ENCODE peak calls at places on chromosomes 2 and 18, in six cellular contexts. One of them, this sample, is unnamed.

GRCh38 chr2:210955591-210955990 is 399.2 kb downstream of the CPS1 start:
- DNase-seq in pancreas: no peak
- DNase-seq in CD4-positive, CD25-positive, alpha-beta regulatory T cell: no peak
- DNase-seq in thyroid gland: no peak
- DNase-seq in cardiac muscle cell: no peak
- DNase-seq in CD4-positive, alpha-beta memory T cell: no peak
- DNase-seq in this sample: no peak

GRCh38 chr2:73970850-73971471 is 13.7 kb upstream of the TET3 start:
- DNase-seq in pancreas: peak; percentile 85
- DNase-seq in CD4-positive, CD25-positive, alpha-beta regulatory T cell: peak; percentile 66
- DNase-seq in thyroid gland: peak; percentile 86
- DNase-seq in cardiac muscle cell: peak; percentile 65
- DNase-seq in CD4-positive, alpha-beta memory T cell: peak; percentile 73
- DNase-seq in this sample: no peak

GRCh38 chr2:134884435-134884834 is 34.2 kb upstream of the CCNT2 start:
- DNase-seq in pancreas: no peak
- DNase-seq in CD4-positive, CD25-positive, alpha-beta regulatory T cell: no peak
- DNase-seq in thyroid gland: no peak
- DNase-seq in cardiac muscle cell: no peak
- DNase-seq in CD4-positive, alpha-beta memory T cell: no peak
- DNase-seq in this sample: no peak

GRCh38 chr2:62340981-62341624 is 145.2 kb downstream of the B3GNT2 start:
- DNase-seq in pancreas: no peak
- DNase-seq in CD4-positive, CD25-positive, alpha-beta regulatory T cell: no peak
- DNase-seq in thyroid gland: peak; percentile 73
- DNase-seq in cardiac muscle cell: peak; percentile 73
- DNase-seq in CD4-positive, alpha-beta memory T cell: no peak
- DNase-seq in this sample: no peak

GRCh38 chr2:240383871-240384700 is 51.4 kb upstream of the GPC1 start:
- DNase-seq in pancreas: peak; percentile 46
- DNase-seq in CD4-positive, CD25-positive, alpha-beta regulatory T cell: no peak
- DNase-seq in thyroid gland: no peak
- DNase-seq in cardiac muscle cell: no peak
- DNase-seq in CD4-positive, alpha-beta memory T cell: no peak
- DNase-seq in this sample: no peak

GRCh38 chr2:1641498-1641897 is 102.8 kb downstream of the PXDN start:
- DNase-seq in pancreas: no peak
- DNase-seq in CD4-positive, CD25-positive, alpha-beta regulatory T cell: no peak
- DNase-seq in thyroid gland: peak; percentile 58
- DNase-seq in cardiac muscle cell: peak; percentile 76
- DNase-seq in CD4-positive, alpha-beta memory T cell: no peak
- DNase-seq in this sample: no peak

GRCh38 chr2:240624011-240624949 is 1.0 kb upstream of the GPR35 start:
- DNase-seq in pancreas: peak; percentile 46
- DNase-seq in CD4-positive, CD25-positive, alpha-beta regulatory T cell: no peak
- DNase-seq in thyroid gland: peak; percentile 0
- DNase-seq in cardiac muscle cell: no peak
- DNase-seq in CD4-positive, alpha-beta memory T cell: no peak
- DNase-seq in this sample: no peak

GRCh38 chr2:24459224-24459799 is 31.7 kb upstream of the NCOA1 start:
- DNase-seq in pancreas: no peak
- DNase-seq in CD4-positive, CD25-positive, alpha-beta regulatory T cell: no peak
- DNase-seq in thyroid gland: no peak
- DNase-seq in cardiac muscle cell: no peak
- DNase-seq in CD4-positive, alpha-beta memory T cell: no peak
- DNase-seq in this sample: no peak

GRCh38 chr2:236001854-236002253 is 166.3 kb downstream of the GBX2 start:
- DNase-seq in pancreas: no peak
- DNase-seq in CD4-positive, CD25-positive, alpha-beta regulatory T cell: no peak
- DNase-seq in thyroid gland: no peak
- DNase-seq in cardiac muscle cell: no peak
- DNase-seq in CD4-positive, alpha-beta memory T cell: no peak
- DNase-seq in this sample: no peak

GRCh38 chr2:35585972-35586371 is 769.6 kb upstream of the CRIM1 start:
- DNase-seq in pancreas: no peak
- DNase-seq in CD4-positive, CD25-positive, alpha-beta regulatory T cell: no peak
- DNase-seq in thyroid gland: no peak
- DNase-seq in cardiac muscle cell: no peak
- DNase-seq in CD4-positive, alpha-beta memory T cell: no peak
- DNase-seq in this sample: no peak

GRCh38 chr18:61643884-61644647 is 248.7 kb downstream of the RNF152 start:
- DNase-seq in pancreas: no peak
- DNase-seq in CD4-positive, CD25-positive, alpha-beta regulatory T cell: no peak
- DNase-seq in thyroid gland: no peak
- DNase-seq in cardiac muscle cell: no peak
- DNase-seq in CD4-positive, alpha-beta memory T cell: no peak
- DNase-seq in this sample: no peak

GRCh38 chr18:68735498-68736343 is 20.8 kb upstream of the TMX3 start:
- DNase-seq in pancreas: no peak
- DNase-seq in CD4-positive, CD25-positive, alpha-beta regulatory T cell: peak; percentile 17
- DNase-seq in thyroid gland: no peak
- DNase-seq in cardiac muscle cell: peak; percentile 40
- DNase-seq in CD4-positive, alpha-beta memory T cell: no peak
- DNase-seq in this sample: no peak

GRCh38 chr2:27796991-27797752 is 25.7 kb downstream of the MRPL33 start:
- DNase-seq in pancreas: no peak
- DNase-seq in CD4-positive, CD25-positive, alpha-beta regulatory T cell: no peak
- DNase-seq in thyroid gland: no peak
- DNase-seq in cardiac muscle cell: no peak
- DNase-seq in CD4-positive, alpha-beta memory T cell: no peak
- DNase-seq in this sample: no peak

GRCh38 chr2:108392029-108392428 is 14.3 kb downstream of the SULT1C4 start:
- DNase-seq in pancreas: no peak
- DNase-seq in CD4-positive, CD25-positive, alpha-beta regulatory T cell: no peak
- DNase-seq in thyroid gland: no peak
- DNase-seq in cardiac muscle cell: no peak
- DNase-seq in CD4-positive, alpha-beta memory T cell: no peak
- DNase-seq in this sample: no peak

GRCh38 chr2:144679942-144680341 is 160.0 kb upstream of the ZEB2 start:
- DNase-seq in pancreas: no peak
- DNase-seq in CD4-positive, CD25-positive, alpha-beta regulatory T cell: no peak
- DNase-seq in thyroid gland: no peak
- DNase-seq in cardiac muscle cell: no peak
- DNase-seq in CD4-positive, alpha-beta memory T cell: no peak
- DNase-seq in this sample: no peak

GRCh38 chr2:11281221-11281620 is 63.2 kb downstream of the ROCK2 start:
- DNase-seq in pancreas: no peak
- DNase-seq in CD4-positive, CD25-positive, alpha-beta regulatory T cell: no peak
- DNase-seq in thyroid gland: no peak
- DNase-seq in cardiac muscle cell: no peak
- DNase-seq in CD4-positive, alpha-beta memory T cell: no peak
- DNase-seq in this sample: no peak

GRCh38 chr18:79590191-79591039 is 89.2 kb upstream of the CTDP1 start:
- DNase-seq in pancreas: peak; percentile 40
- DNase-seq in CD4-positive, CD25-positive, alpha-beta regulatory T cell: no peak
- DNase-seq in thyroid gland: no peak
- DNase-seq in cardiac muscle cell: no peak
- DNase-seq in CD4-positive, alpha-beta memory T cell: no peak
- DNase-seq in this sample: no peak

GRCh38 chr2:23803965-23804542 is 122.9 kb downstream of the ATAD2B start:
- DNase-seq in pancreas: no peak
- DNase-seq in CD4-positive, CD25-positive, alpha-beta regulatory T cell: no peak
- DNase-seq in thyroid gland: peak; percentile 62
- DNase-seq in cardiac muscle cell: peak; percentile 35
- DNase-seq in CD4-positive, alpha-beta memory T cell: no peak
- DNase-seq in this sample: no peak

GRCh38 chr2:75518638-75519465 is 41.9 kb downstream of the EVA1A start:
- DNase-seq in pancreas: no peak
- DNase-seq in CD4-positive, CD25-positive, alpha-beta regulatory T cell: no peak
- DNase-seq in thyroid gland: no peak
- DNase-seq in cardiac muscle cell: no peak
- DNase-seq in CD4-positive, alpha-beta memory T cell: no peak
- DNase-seq in this sample: no peak

GRCh38 chr2:16391986-16392385 is 273.6 kb downstream of the CYRIA start:
- DNase-seq in pancreas: no peak
- DNase-seq in CD4-positive, CD25-positive, alpha-beta regulatory T cell: no peak
- DNase-seq in thyroid gland: no peak
- DNase-seq in cardiac muscle cell: no peak
- DNase-seq in CD4-positive, alpha-beta memory T cell: no peak
- DNase-seq in this sample: no peak
- H3K9me3 ChIP-seq in pancreas: no peaks in the 10 kb centered on the region
- H3K9me3 ChIP-seq in CD4-positive, CD25-positive, alpha-beta regulatory T cell: no peaks in the 10 kb centered on the region
- H3K9me3 ChIP-seq in thyroid gland: no peaks in the 10 kb centered on the region
- H3K9me3 ChIP-seq in cardiac muscle cell: no peaks in the 10 kb centered on the region
- H3K9me3 ChIP-seq in CD4-positive, alpha-beta memory T cell: no peaks in the 10 kb centered on the region
- H3K9me3 ChIP-seq in this sample: no peaks in the 10 kb centered on the region

GRCh38 chr2:19818039-19818438 is 83.7 kb downstream of the TTC32 start:
- DNase-seq in pancreas: no peak
- DNase-seq in CD4-positive, CD25-positive, alpha-beta regulatory T cell: no peak
- DNase-seq in thyroid gland: no peak
- DNase-seq in cardiac muscle cell: no peak
- DNase-seq in CD4-positive, alpha-beta memory T cell: no peak
- DNase-seq in this sample: no peak
- H3K27ac ChIP-seq in pancreas: no peak overlapping the region
- H3K27ac ChIP-seq in CD4-positive, CD25-positive, alpha-beta regulatory T cell: no peak overlapping the region
- H3K27ac ChIP-seq in thyroid gland: no peak overlapping the region
- H3K27ac ChIP-seq in cardiac muscle cell: peak overlapping the region; percentile 78
- H3K27ac ChIP-seq in CD4-positive, alpha-beta memory T cell: no peak overlapping the region
- H3K27ac ChIP-seq in this sample: no peak overlapping the region

GRCh38 chr18:63063171-63063570 is 256.4 kb downstream of the BCL2 start:
- DNase-seq in pancreas: no peak
- DNase-seq in CD4-positive, CD25-positive, alpha-beta regulatory T cell: no peak
- DNase-seq in thyroid gland: no peak
- DNase-seq in cardiac muscle cell: no peak
- DNase-seq in CD4-positive, alpha-beta memory T cell: no peak
- DNase-seq in this sample: no peak
- H3K4me1 ChIP-seq in pancreas: no peaks in the 10 kb centered on the region
- H3K4me1 ChIP-seq in CD4-positive, CD25-positive, alpha-beta regulatory T cell: no peaks in the 10 kb centered on the region
- H3K4me1 ChIP-seq in thyroid gland: peaks cover 3% of the 10 kb centered on the region
- H3K4me1 ChIP-seq in cardiac muscle cell: no peaks in the 10 kb centered on the region
- H3K4me1 ChIP-seq in CD4-positive, alpha-beta memory T cell: no peaks in the 10 kb centered on the region
- H3K4me1 ChIP-seq in this sample: no peaks in the 10 kb centered on the region

GRCh38 chr2:4552099-4552498 is 848.7 kb downstream of the DCDC2C start:
- DNase-seq in pancreas: no peak
- DNase-seq in CD4-positive, CD25-positive, alpha-beta regulatory T cell: no peak
- DNase-seq in thyroid gland: no peak
- DNase-seq in cardiac muscle cell: no peak
- DNase-seq in CD4-positive, alpha-beta memory T cell: no peak
- DNase-seq in this sample: no peak
- H3K9me3 ChIP-seq in pancreas: no peaks in the 10 kb centered on the region
- H3K9me3 ChIP-seq in CD4-positive, CD25-positive, alpha-beta regulatory T cell: peaks cover 9% of the 10 kb centered on the region
- H3K9me3 ChIP-seq in thyroid gland: no peaks in the 10 kb centered on the region
- H3K9me3 ChIP-seq in cardiac muscle cell: no peaks in the 10 kb centered on the region
- H3K9me3 ChIP-seq in CD4-positive, alpha-beta memory T cell: no peaks in the 10 kb centered on the region
- H3K9me3 ChIP-seq in this sample: no peaks in the 10 kb centered on the region

GRCh38 chr2:192194866-192195547 is at the start of gene TMEFF2:
- DNase-seq in pancreas: no peak
- DNase-seq in CD4-positive, CD25-positive, alpha-beta regulatory T cell: peak; percentile 16
- DNase-seq in thyroid gland: peak; percentile 14
- DNase-seq in cardiac muscle cell: peak; percentile 72
- DNase-seq in CD4-positive, alpha-beta memory T cell: peak; percentile 40
- DNase-seq in this sample: peak; percentile 52
- H3K27ac ChIP-seq in pancreas: no peak within 1 kb of the TSS
- H3K27ac ChIP-seq in CD4-positive, CD25-positive, alpha-beta regulatory T cell: no peak within 1 kb of the TSS
- H3K27ac ChIP-seq in thyroid gland: no peak within 1 kb of the TSS
- H3K27ac ChIP-seq in cardiac muscle cell: no peak within 1 kb of the TSS
- H3K27ac ChIP-seq in CD4-positive, alpha-beta memory T cell: no peak within 1 kb of the TSS
- H3K27ac ChIP-seq in this sample: peak within 1 kb of the TSS; percentile 32

DNA sequence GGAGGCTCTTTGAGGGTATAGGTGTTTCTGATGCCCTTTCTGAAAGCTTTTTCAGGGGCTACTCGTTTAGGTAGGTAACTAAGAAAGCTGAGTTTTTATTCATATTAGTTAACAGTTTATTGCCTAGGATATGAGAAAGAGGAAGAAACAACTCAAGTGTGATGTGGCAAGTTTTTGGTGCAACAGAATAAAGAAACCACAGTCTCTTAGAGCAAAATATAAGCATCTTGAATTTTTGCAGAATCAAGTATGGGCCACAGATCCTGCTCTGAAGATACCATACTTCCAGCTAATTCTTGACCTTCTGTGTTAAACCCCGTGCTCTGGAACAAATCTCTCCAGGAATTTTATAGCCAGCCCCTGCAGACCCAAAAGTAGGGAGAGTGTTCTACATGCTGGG is 147.7 kb upstream of the SLC1A4 start:
- DNase-seq in pancreas: no peak
- DNase-seq in CD4-positive, CD25-positive, alpha-beta regulatory T cell: no peak
- DNase-seq in thyroid gland: no peak
- DNase-seq in cardiac muscle cell: no peak
- DNase-seq in CD4-positive, alpha-beta memory T cell: no peak
- DNase-seq in this sample: no peak
- H3K4me1 ChIP-seq in pancreas: peaks cover 8% of the 10 kb centered on the region
- H3K4me1 ChIP-seq in CD4-positive, CD25-positive, alpha-beta regulatory T cell: no peaks in the 10 kb centered on the region
- H3K4me1 ChIP-seq in thyroid gland: peaks cover 6% of the 10 kb centered on the region
- H3K4me1 ChIP-seq in cardiac muscle cell: no peaks in the 10 kb centered on the region
- H3K4me1 ChIP-seq in CD4-positive, alpha-beta memory T cell: no peaks in the 10 kb centered on the region
- H3K4me1 ChIP-seq in this sample: no peaks in the 10 kb centered on the region

GRCh38 chr2:5444854-5445253 is 247.3 kb upstream of the SOX11 start:
- DNase-seq in pancreas: no peak
- DNase-seq in CD4-positive, CD25-positive, alpha-beta regulatory T cell: no peak
- DNase-seq in thyroid gland: no peak
- DNase-seq in cardiac muscle cell: no peak
- DNase-seq in CD4-positive, alpha-beta memory T cell: no peak
- DNase-seq in this sample: no peak
- H3K9me3 ChIP-seq in pancreas: no peaks in the 10 kb centered on the region
- H3K9me3 ChIP-seq in CD4-positive, CD25-positive, alpha-beta regulatory T cell: no peaks in the 10 kb centered on the region
- H3K9me3 ChIP-seq in thyroid gland: no peaks in the 10 kb centered on the region
- H3K9me3 ChIP-seq in cardiac muscle cell: no peaks in the 10 kb centered on the region
- H3K9me3 ChIP-seq in CD4-positive, alpha-beta memory T cell: no peaks in the 10 kb centered on the region
- H3K9me3 ChIP-seq in this sample: no peaks in the 10 kb centered on the region

GRCh38 chr18:45611943-45612342 is 3.3 kb upstream of the SLC14A2 start:
- DNase-seq in pancreas: no peak
- DNase-seq in CD4-positive, CD25-positive, alpha-beta regulatory T cell: no peak
- DNase-seq in thyroid gland: no peak
- DNase-seq in cardiac muscle cell: no peak
- DNase-seq in CD4-positive, alpha-beta memory T cell: no peak
- DNase-seq in this sample: no peak

GRCh38 chr18:45621068-45621511 is 5.8 kb downstream of the SLC14A2 start:
- DNase-seq in pancreas: no peak
- DNase-seq in CD4-positive, CD25-positive, alpha-beta regulatory T cell: peak; percentile 47
- DNase-seq in thyroid gland: peak; percentile 60
- DNase-seq in cardiac muscle cell: peak; percentile 65
- DNase-seq in CD4-positive, alpha-beta memory T cell: no peak
- DNase-seq in this sample: no peak

GRCh38 chr18:45619062-45619825 is 4.0 kb downstream of the SLC14A2 start:
- DNase-seq in pancreas: no peak
- DNase-seq in CD4-positive, CD25-positive, alpha-beta regulatory T cell: no peak
- DNase-seq in thyroid gland: peak; percentile 37
- DNase-seq in cardiac muscle cell: no peak
- DNase-seq in CD4-positive, alpha-beta memory T cell: no peak
- DNase-seq in this sample: peak; percentile 56

GRCh38 chr18:45619826-45620201 is 4.5 kb downstream of the SLC14A2 start:
- DNase-seq in pancreas: no peak
- DNase-seq in CD4-positive, CD25-positive, alpha-beta regulatory T cell: no peak
- DNase-seq in thyroid gland: no peak
- DNase-seq in cardiac muscle cell: no peak
- DNase-seq in CD4-positive, alpha-beta memory T cell: no peak
- DNase-seq in this sample: no peak

DNA sequence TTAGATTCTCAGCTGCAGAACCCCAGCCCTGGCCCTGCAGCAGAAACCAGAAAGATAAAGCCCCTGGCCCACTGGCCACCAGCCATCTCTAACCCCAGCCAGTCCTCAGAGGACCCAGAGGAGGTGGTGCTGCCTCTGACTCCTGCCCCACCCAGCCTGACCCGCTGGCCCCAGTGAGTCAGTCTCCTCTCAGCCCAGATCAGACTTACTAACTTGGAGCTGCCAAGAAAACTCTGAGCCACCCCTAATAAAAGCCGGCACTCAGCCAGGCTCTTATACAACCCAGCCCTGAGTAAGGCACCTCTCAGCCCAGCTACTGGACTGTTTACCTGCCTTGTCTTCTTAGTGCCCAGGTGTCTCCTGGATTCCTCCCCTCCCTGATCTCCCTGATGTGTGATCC is 2.0 kb downstream of the SLC14A2 start:
- DNase-seq in pancreas: no peak
- DNase-seq in CD4-positive, CD25-positive, alpha-beta regulatory T cell: no peak
- DNase-seq in thyroid gland: peak; percentile 85
- DNase-seq in cardiac muscle cell: no peak
- DNase-seq in CD4-positive, alpha-beta memory T cell: no peak
- DNase-seq in this sample: peak; percentile 74
- H3K27ac ChIP-seq in pancreas: no peak overlapping the region
- H3K27ac ChIP-seq in CD4-positive, CD25-positive, alpha-beta regulatory T cell: no peak overlapping the region
- H3K27ac ChIP-seq in thyroid gland: peak overlapping the region; percentile 66
- H3K27ac ChIP-seq in cardiac muscle cell: no peak overlapping the region
- H3K27ac ChIP-seq in CD4-positive, alpha-beta memory T cell: no peak overlapping the region
- H3K27ac ChIP-seq in this sample: peak overlapping the region; percentile 56